ENCODE peak calls at places on chromosome 6, in five cellular contexts. P is psoas muscle; C is CD4-positive, CD25-positive, alpha-beta regulatory T cell; Y is prostate gland; M is lung. O is an unnamed sample. For H3K4me1, the result is how much of the 10 kb centered on the place peaks cover.

GRCh38 chr6:15499125-15499524 is 163.7 kb downstream of the DTNBP1 start:
- DNase-seq in P (no peak), C (no peak), Y (no peak), M (no peak), O (peak)

GRCh38 chr6:21479140-21479539 is 114.4 kb upstream of the SOX4 start:
- DNase-seq in P (no peak), C (no peak), Y (peak), M (no peak), O (no peak)

GRCh38 chr6:13097454-13097853 is 230.9 kb downstream of the TBC1D7 start:
- DNase-seq in P (no peak), C (no peak), Y (no peak), M (no peak), O (no peak)

GRCh38 chr6:33783781-33784520 is 5.0 kb downstream of the LEMD2 start:
- DNase-seq in P (no peak), C (no peak), Y (no peak), M (no peak), O (no peak)

GRCh38 chr6:41894366-41895299 is 542 bp downstream of the USP49 start:
- DNase-seq in P (no peak), C (no peak), Y (no peak), M (no peak), O (peak)

GRCh38 chr6:52407467-52407866 is 12.7 kb upstream of the EFHC1 start:
- DNase-seq in P (no peak), C (peak), Y (no peak), M (no peak), O (no peak)

GRCh38 chr6:137571854-137572253 is 77.7 kb upstream of the OLIG3 start:
- DNase-seq in P (no peak), C (peak), Y (no peak), M (peak), O (peak)

GRCh38 chr6:28258877-28259777 is at the start of gene NKAPL:
- DNase-seq in P (peak), C (peak), Y (no peak), M (peak), O (peak)

GRCh38 chr6:4941782-4942672 is 61.8 kb downstream of the RPP40 start:
- DNase-seq in P (peak), C (peak), Y (no peak), M (peak), O (no peak)

GRCh38 chr6:91669154-91669903 is 1082.5 kb upstream of the MAP3K7 start:
- DNase-seq in P (no peak), C (no peak), Y (no peak), M (no peak), O (no peak)

GRCh38 chr6:53651764-53652401 is 13.7 kb downstream of the KLHL31 start:
- DNase-seq in P (peak), C (peak), Y (peak), M (peak), O (peak)

GRCh38 chr6:31400467-31401289 is 2.7 kb upstream of the MICA start:
- DNase-seq in P (peak), C (peak), Y (peak), M (peak), O (peak)

GRCh38 chr6:43491750-43492661 is 14.6 kb downstream of the TJAP1 start:
- DNase-seq in P (peak), C (no peak), Y (peak), M (peak), O (peak)

GRCh38 chr6:96235927-96236326 is 220.2 kb downstream of the FUT9 start:
- DNase-seq in P (no peak), C (no peak), Y (no peak), M (no peak), O (no peak)

GRCh38 chr6:34791842-34792604 is at the start of gene BLTP3A:
- DNase-seq in P (peak), C (peak), Y (peak), M (peak), O (peak)

GRCh38 chr6:91781946-91782345 is 1195.1 kb upstream of the MAP3K7 start:
- DNase-seq in P (no peak), C (no peak), Y (no peak), M (no peak), O (no peak)

GRCh38 chr6:92879526-92879925 is 539.8 kb downstream of the EPHA7 start:
- DNase-seq in P (no peak), C (no peak), Y (no peak), M (no peak), O (no peak)

GRCh38 chr6:14638932-14639875 is 521.6 kb downstream of the CD83 start:
- DNase-seq in P (peak), C (no peak), Y (no peak), M (no peak), O (peak)

GRCh38 chr6:75306074-75306473 is 21.5 kb upstream of the TMEM30A start:
- DNase-seq in P (no peak), C (no peak), Y (no peak), M (no peak), O (no peak)

GRCh38 chr6:10146723-10147451 is 268.0 kb downstream of the TFAP2A start:
- DNase-seq in P (no peak), C (no peak), Y (no peak), M (no peak), O (no peak)

GRCh38 chr6:15313367-15313766 is 67.5 kb downstream of the JARID2 start:
- DNase-seq in P (peak), C (no peak), Y (peak), M (peak), O (no peak)

GRCh38 chr6:53269827-53270226 is 78.9 kb downstream of the ELOVL5 start:
- DNase-seq in P (no peak), C (no peak), Y (no peak), M (no peak), O (no peak)

GRCh38 chr6:119096683-119097310 is 18.3 kb upstream of the FAM184A start:
- DNase-seq in P (peak), C (no peak), Y (peak), M (peak), O (peak)

GRCh38 chr6:169810066-169810989 is 58.9 kb downstream of the ERMARD start:
- DNase-seq in P (no peak), C (no peak), Y (no peak), M (peak), O (peak)
- H3K4me3 ChIP-seq in P (no peak), C (no peak), Y (no peak), M (no peak), O (no peak)

DNA sequence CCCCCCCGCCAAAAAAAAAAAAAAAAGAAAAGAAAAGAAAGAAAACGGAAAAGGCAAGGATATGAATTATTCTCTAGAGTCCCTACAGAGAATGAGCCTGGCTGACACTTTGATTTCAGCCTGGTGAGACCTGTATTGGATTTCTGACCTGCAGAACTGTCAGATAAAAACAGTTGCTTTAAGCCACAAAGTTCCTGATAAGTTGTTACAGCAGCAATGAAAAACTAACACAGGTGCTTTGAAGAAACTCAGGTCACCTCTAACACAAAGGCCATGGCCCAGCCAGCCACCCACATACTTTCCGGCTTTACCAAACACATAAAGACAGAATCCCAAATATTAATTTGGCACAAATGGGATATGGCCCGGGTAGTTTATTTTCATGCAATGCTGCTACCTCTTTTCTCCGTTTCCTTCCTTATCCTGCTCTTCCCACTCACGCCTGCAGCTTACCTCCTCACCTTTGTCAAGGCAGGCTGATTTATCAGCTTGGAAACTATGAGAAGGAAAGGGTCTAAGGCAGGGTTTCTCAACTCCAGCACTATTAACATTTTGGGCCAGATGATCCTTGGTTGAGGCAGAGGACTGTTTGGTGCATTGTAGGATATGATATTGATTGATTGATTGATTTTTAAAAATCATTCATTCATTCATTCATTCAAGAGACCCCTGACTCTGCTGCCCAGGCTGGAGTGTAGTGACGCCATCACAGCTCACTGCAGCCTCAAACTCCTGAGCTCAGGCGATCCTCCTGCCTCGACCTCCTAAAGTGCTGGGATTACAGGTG is 88.1 kb downstream of the ATXN1 start:
- DNase-seq in P (no peak), C (no peak), Y (no peak), M (no peak), O (no peak)
- H3K4me1 ChIP-seq in P (under half), C (under half), Y (under half), M (under half), O (under half)

GRCh38 chr6:123518441-123519190 is 118.1 kb downstream of the TRDN start:
- DNase-seq in P (no peak), C (no peak), Y (no peak), M (no peak), O (no peak)
- H3K4me3 ChIP-seq in P (peak), C (no peak), Y (no peak), M (no peak), O (no peak)

DNA sequence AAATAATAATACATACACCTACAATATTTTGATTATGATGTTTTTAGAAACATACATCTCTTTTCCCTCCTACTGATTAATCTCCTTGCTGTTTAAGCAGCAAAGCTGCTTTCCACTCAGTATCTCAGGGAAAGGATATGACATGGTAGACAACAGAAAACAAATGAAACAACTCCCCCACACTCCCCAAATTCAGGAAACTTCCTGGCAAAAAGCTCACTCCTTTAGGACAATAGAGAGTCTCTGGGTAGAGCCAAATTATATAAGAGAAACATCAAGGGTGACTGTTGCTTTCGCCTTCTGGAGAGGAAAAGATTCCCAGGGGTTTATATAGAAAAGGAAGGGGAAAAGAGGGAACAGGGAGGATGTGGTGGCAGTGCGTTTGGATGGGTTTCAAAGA is 48.7 kb upstream of the AHI1 start:
- DNase-seq in P (no peak), C (no peak), Y (no peak), M (no peak), O (no peak)
- H3K4me1 ChIP-seq in P (under half), C (under half), Y (under half), M (under half), O (under half)

GRCh38 chr6:69775450-69775849 is 21.4 kb downstream of the LMBRD1 start:
- DNase-seq in P (no peak), C (no peak), Y (no peak), M (no peak), O (no peak)

GRCh38 chr6:69774740-69775350 is 22.0 kb downstream of the LMBRD1 start:
- DNase-seq in P (no peak), C (no peak), Y (no peak), M (no peak), O (no peak)

GRCh38 chr6:69780585-69781178 is 16.1 kb downstream of the LMBRD1 start:
- DNase-seq in P (no peak), C (no peak), Y (no peak), M (no peak), O (no peak)

GRCh38 chr6:69771158-69771906 is 25.5 kb downstream of the LMBRD1 start:
- DNase-seq in P (no peak), C (no peak), Y (no peak), M (no peak), O (no peak)

DNA sequence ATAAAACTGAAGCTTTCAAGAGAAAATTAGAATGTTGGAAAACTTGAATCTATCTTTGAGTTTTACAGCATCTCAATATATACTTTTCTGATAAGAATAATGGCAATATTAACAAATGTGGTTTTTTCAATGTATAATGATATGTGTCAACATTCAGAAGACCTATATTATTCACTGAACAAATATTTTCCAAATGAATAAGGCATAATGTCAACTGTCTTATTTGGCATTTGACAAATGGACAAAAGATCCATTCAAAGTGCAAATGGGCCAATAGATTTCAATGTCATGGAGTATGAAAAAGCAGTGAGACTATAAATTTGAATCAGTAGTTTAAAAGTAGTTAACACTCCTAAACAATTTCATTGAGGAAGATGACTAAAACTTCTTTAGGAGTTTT is 20.9 kb downstream of the LMBRD1 start:
- DNase-seq in P (no peak), C (no peak), Y (no peak), M (no peak), O (no peak)
- H3K4me3 ChIP-seq in P (no peak), C (no peak), Y (no peak), M (no peak), O (no peak)

DNA sequence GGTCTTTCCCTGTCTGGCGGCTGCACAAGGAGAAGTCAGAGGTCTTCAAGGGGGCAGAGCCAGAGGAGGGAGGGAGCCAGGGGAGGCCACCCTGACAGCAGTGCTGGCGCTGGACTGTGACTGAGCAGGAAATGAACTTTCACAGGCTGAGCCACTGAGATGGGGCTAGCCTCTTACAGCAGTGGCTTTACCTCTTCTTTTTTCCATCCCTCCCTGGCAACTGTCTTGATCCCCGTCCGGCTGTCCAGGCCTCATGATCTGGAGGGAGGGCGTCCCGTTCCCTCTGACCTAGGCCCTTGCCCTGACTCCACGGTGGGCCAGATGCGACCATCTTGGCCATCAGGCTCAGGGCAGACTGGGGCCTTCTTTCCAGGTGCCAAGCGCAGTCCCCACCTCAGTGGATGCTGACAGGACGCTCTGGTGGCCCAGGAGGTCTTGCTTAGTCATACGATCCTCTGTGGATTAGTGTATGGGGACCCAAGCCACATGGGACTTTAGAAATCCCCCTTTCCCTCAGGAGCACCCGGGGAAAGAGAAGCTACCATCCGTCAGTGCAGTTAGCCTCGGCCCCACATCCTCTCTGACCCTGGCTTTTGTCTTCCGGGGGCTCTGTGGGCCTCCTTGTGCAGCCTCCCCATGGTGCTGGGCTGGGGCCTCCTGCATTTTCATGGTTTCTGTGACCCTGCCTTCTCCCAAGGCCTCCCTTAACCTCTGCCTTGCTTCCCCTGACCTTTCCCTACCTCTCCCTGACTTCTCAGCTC is 57.4 kb upstream of the CCDC167 start:
- DNase-seq in P (no peak), C (no peak), Y (no peak), M (no peak), O (no peak)
- H3K4me1 ChIP-seq in P (under half), C (under half), Y (under half), M (under half), O (under half)